ENCODE peak calls at places on chromosome 2, in four cellular contexts. T is activated naive CD4-positive, alpha-beta T cell treated with anti-CD3 and anti-CD28 coated beads, Interleukin-2, amount 10 ng/mL, durations not matched to agents 7 days and 5 days; F is stimulated activated CD8-positive, alpha-beta memory T cell treated with anti-CD3 and anti-CD28 coated beads, Interleukin-7, amount 100 ng/mL, for 24 hours; R is activated CD4-positive, alpha-beta T cell treated with anti-CD3 and anti-CD28 coated beads, Interleukin-2, amount 10 ng/mL, durations not matched to agents 7 days and 5 days. S is an unnamed sample.

GRCh38 chr2:122960727-122961641 is 1064.1 kb upstream of the CNTNAP5 start:
- DNase-seq in F (no peak), R (no peak), T (no peak), S (no peak)

GRCh38 chr2:897091-897490 is 53.6 kb upstream of the SNTG2 start:
- DNase-seq in R (no peak), F (no peak), T (no peak), S (peak; percentile 3)

GRCh38 chr2:172230783-172231446 is 128.2 kb upstream of the DLX2 start:
- DNase-seq in R (no peak), F (no peak), T (no peak), S (no peak)

GRCh38 chr2:54945401-54946219 is 104.6 kb downstream of the RTN4 start:
- DNase-seq in T (no peak), F (no peak), R (no peak), S (no peak)

GRCh38 chr2:192809173-192809572 is 614.4 kb upstream of the TMEFF2 start:
- DNase-seq in F (no peak), T (no peak), R (no peak), S (no peak)

GRCh38 chr2:229943770-229944449 is 21.6 kb downstream of the FBXO36 start:
- DNase-seq in R (no peak), T (no peak), F (no peak), S (no peak)

GRCh38 chr2:134739261-134739878 is 20.6 kb upstream of the TMEM163 start:
- DNase-seq in T (no peak), F (no peak), R (no peak), S (no peak)

GRCh38 chr2:128536925-128537620 is 218.4 kb upstream of the HS6ST1 start:
- DNase-seq in R (no peak), T (no peak), F (no peak), S (peak; percentile 47)

GRCh38 chr2:66013456-66013855 is 421.5 kb upstream of the MEIS1 start:
- DNase-seq in T (no peak), R (no peak), F (no peak), S (no peak)

GRCh38 chr2:119233326-119234020 is 9.8 kb downstream of the STEAP3 start:
- DNase-seq in R (no peak), F (no peak), T (no peak), S (no peak)

GRCh38 chr2:72821983-72822382 is 3.9 kb downstream of the EXOC6B start:
- DNase-seq in F (no peak), R (no peak), T (no peak), S (no peak)

GRCh38 chr2:134282638-134283400 is 28.9 kb downstream of the MGAT5 start:
- DNase-seq in T (peak; percentile 56), R (peak; percentile 46), F (no peak), S (peak; percentile 53)

GRCh38 chr2:54556659-54557121 is 100.6 kb downstream of the SPTBN1 start:
- DNase-seq in R (no peak), T (no peak), F (no peak), S (no peak)

GRCh38 chr2:7429733-7430132 is 512.5 kb downstream of the RNF144A start:
- DNase-seq in F (no peak), T (no peak), R (no peak), S (no peak)

GRCh38 chr2:67701011-67701410 is 303.9 kb downstream of the ETAA1 start:
- DNase-seq in R (no peak), T (no peak), F (no peak), S (no peak)

GRCh38 chr2:43005211-43005974 is 213.0 kb upstream of the HAAO start:
- DNase-seq in T (no peak), F (no peak), R (no peak), S (no peak)

GRCh38 chr2:98870516-98871158 is 65.4 kb downstream of the CRACDL start:
- DNase-seq in T (no peak), F (no peak), R (no peak), S (no peak)